ENCODE peak calls at places on chromosomes 5 and 9, in eight cellular contexts. X, N, M, H, V, D, Y and F are unnamed samples.

GRCh38 chr9:100478192-100478591 is 5.2 kb downstream of the TMEFF1 start:
- DNase-seq in Y (no peak), H (no peak), M (no peak), D (no peak), V (no peak), N (no peak), X (no peak), F (no peak)

GRCh38 chr5:93594591-93595419 is 11.8 kb downstream of the NR2F1 start:
- DNase-seq in Y (no peak), M (no peak), X (no peak), D (no peak), V (no peak), H (no peak), N (no peak), F (no peak)

GRCh38 chr5:93677344-93678021 is 63.9 kb downstream of the POU5F2 start:
- DNase-seq in M (peak; percentile 9), X (no peak), D (peak; percentile 19), H (peak; percentile 43), V (peak; percentile 95), N (no peak), Y (peak; percentile 25), F (no peak)

GRCh38 chr9:125493384-125493783 is 213.6 kb downstream of the MAPKAP1 start:
- DNase-seq in V (no peak), H (peak; percentile 38), Y (no peak), D (no peak), X (no peak), N (no peak), M (no peak), F (no peak)

GRCh38 chr9:117403403-117403811 is 11.4 kb downstream of the ASTN2 start:
- DNase-seq in H (no peak), N (no peak), D (no peak), M (no peak), Y (no peak), X (no peak), V (no peak), F (no peak)

GRCh38 chr5:148005788-148006520 is 57.8 kb upstream of the SPINK5 start:
- DNase-seq in H (no peak), M (no peak), N (no peak), X (no peak), Y (no peak), D (no peak), V (peak; percentile 0), F (no peak)

GRCh38 chr5:139312075-139312474 is 18.5 kb downstream of the MATR3 start:
- DNase-seq in X (no peak), Y (no peak), N (no peak), H (no peak), M (no peak), D (no peak), V (no peak), F (no peak)

GRCh38 chr9:99249619-99250018 is 27.5 kb downstream of the SEC61B start:
- DNase-seq in M (peak; percentile 28), D (no peak), N (no peak), H (no peak), Y (no peak), V (no peak), X (no peak), F (no peak)

GRCh38 chr5:88093765-88094164 is 174.9 kb downstream of the TMEM161B start:
- DNase-seq in D (no peak), H (no peak), M (no peak), V (no peak), Y (no peak), N (no peak), X (no peak), F (no peak)

GRCh38 chr5:58855851-58856739 is 273.2 kb downstream of the RAB3C start:
- DNase-seq in Y (no peak), H (no peak), X (no peak), N (no peak), V (no peak), M (no peak), D (no peak), F (no peak)

DNA sequence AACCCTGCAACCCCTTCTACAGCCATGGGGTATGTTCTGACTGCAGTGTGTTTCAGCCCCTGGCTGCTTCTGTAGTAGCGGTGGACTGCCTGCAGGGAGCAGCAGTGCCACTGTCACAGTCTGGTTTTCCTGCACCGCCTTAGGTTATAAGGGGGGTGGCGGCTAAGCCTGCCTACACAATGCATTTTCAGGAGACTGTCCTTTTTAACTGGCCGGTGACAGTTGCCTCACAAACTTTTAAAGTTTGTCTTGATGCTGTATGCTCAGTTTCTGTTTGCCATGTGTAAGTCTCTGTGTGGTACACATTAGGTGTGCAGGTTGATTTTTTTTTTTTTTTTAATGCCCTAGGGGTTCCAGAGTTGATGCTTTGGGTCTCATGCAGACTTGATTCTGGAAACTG is 53.0 kb downstream of the NUP214 start:
- DNase-seq in Y (peak; percentile 43), M (peak; percentile 9), H (peak; percentile 32), X (peak; percentile 88), D (peak; percentile 66), V (peak; percentile 86), N (peak; percentile 44), F (peak; percentile 41)
- TF ChIP-seq POLR2A in Y (no peak), M (no peak), H (no peak), X (no peak), D (no peak), V (no peak), N (no peak), F (no peak)

GRCh38 chr9:92094655-92095054 is 20.6 kb downstream of the SPTLC1 start:
- DNase-seq in D (no peak), M (no peak), N (no peak), Y (no peak), V (peak; percentile 43), X (no peak), H (no peak), F (no peak)

GRCh38 chr9:92100237-92100911 is 14.8 kb downstream of the SPTLC1 start:
- DNase-seq in M (peak; percentile 81), D (no peak), N (no peak), H (no peak), X (peak; percentile 48), V (peak; percentile 87), Y (no peak), F (no peak)

GRCh38 chr9:92095236-92095635 is 20.0 kb downstream of the SPTLC1 start:
- DNase-seq in X (no peak), Y (no peak), N (no peak), M (no peak), V (no peak), D (no peak), H (no peak), F (no peak)

GRCh38 chr9:92098638-92099037 is 16.6 kb downstream of the SPTLC1 start:
- DNase-seq in M (no peak), H (no peak), D (no peak), V (no peak), N (no peak), Y (no peak), X (no peak), F (no peak)

DNA sequence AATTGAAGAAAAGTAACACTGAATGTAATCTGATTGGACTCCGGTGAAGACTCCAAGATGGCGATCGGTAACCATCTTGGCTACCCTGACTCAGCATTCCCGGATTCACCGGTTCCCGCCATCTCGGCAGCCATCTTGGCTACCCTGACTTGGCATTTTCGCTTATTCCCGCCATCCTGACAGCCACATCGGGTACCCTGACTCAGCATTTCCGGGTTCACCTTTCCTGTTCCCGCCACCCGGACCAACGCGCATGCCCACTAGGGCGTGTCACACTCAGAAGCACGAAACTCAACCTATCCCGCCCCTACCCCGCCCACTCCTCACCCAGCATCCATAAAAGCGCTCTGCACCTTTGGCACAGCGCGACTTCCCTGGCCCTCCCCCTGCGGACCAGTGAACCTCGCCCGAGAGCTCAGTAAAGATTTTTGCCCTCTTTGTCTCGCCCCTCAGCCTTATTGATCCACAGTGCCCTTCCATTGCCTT is 17.2 kb downstream of the SPTLC1 start:
- DNase-seq in M (no peak), Y (peak; percentile 47), H (peak; percentile 97), X (no peak), N (no peak), D (peak; percentile 71), V (peak; percentile 30), F (peak; percentile 5)
- TF ChIP-seq POLR2A in M (no peak), Y (no peak), H (no peak), X (no peak), N (no peak), D (no peak), V (no peak), F (no peak)

DNA sequence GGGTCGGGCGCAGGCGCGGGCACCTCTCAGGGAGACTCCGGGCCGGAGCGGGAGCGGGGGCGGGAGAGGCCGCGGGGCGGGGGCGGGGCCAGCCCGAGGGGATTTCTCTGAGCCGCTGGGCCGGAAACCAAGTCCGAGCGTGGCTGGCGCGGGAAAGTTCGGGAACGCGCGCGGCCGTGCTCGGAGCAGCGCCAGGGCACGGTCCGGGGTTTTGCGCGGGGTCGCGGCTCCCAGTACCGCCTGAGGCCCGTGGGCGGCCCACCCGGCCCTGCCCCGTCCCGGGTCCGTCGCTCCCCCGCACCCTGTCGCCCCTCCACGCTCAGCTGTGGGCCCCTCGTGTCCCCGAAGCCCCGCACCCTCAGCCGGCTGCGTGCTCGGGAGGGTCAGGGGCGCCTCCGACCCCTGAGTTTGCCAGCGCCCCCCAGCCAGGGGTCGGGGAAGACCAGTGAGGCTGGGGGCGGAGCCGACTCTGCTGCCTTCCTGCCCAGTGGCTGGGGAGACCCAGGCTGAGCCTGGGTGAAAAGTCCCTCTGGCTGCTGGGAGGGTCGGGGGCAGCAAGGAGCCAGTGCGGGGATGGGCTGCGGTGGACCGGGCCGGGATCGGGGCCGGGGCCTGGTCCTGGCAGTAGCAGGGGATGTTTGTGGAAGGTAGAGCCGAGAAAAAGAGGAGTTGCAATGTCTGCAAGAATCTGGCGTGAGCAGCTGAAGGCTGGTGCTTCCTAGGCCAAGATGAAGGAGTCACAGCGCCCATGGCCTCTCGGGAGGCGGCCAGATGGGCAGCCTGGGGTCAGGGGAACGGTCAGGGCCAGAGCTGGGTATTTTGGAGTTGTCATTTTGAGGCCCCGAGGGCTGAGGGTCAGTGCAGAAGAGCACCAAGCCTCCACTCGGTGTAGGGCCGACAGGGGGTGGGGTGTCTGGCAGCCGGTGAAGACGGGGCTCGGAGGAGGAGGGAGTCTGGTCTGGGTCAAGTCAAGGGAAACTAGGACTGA is 588 bp downstream of the TRAF2 start:
- DNase-seq in X (peak; percentile 46), D (no peak), V (peak; percentile 16), Y (no peak), N (peak; percentile 81), M (peak; percentile 93), H (peak; percentile 36), F (no peak)
- TF ChIP-seq POLR2A in X (no peak), D (no peak), V (no peak), Y (no peak), N (no peak), M (peak; percentile 8), H (no peak), F (no peak)

GRCh38 chr5:60634054-60634453 is 65.9 kb downstream of the DEPDC1B start:
- DNase-seq in V (no peak), N (no peak), D (no peak), Y (no peak), H (no peak), M (no peak), X (no peak), F (no peak)

GRCh38 chr5:60636001-60636400 is 64.0 kb downstream of the DEPDC1B start:
- DNase-seq in V (peak; percentile 10), M (no peak), X (no peak), N (no peak), Y (no peak), H (no peak), D (no peak), F (no peak)

GRCh38 chr5:60638300-60638699 is 61.7 kb downstream of the DEPDC1B start:
- DNase-seq in D (no peak), Y (no peak), X (no peak), V (no peak), N (no peak), H (no peak), M (no peak), F (no peak)

DNA sequence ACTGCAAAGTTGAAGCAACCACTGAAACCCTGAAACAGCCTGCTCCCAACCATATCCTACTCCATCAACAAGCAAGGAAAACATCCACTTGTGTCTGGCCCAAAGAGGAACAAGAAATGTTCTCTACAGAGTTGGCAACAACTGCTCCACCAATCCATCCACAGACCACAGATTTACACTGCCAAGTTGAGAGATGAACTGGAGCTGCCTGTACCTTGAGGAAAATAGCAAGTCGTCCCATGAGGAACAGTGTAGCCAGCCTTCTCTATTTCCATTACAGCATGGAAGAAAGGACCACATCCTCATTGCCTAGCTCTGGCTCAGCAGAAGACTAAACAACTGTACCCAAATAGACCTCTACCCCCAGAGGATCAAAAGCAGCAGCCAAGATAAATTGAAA is 60.4 kb downstream of the DEPDC1B start:
- DNase-seq in V (no peak), D (no peak), X (no peak), H (no peak), M (no peak), Y (no peak), N (no peak), F (no peak)
- TF ChIP-seq POLR2A in V (no peak), D (no peak), X (no peak), H (no peak), M (no peak), Y (no peak), N (no peak), F (no peak)